ENCODE peak calls at places on chromosomes 4 and X, in eight cellular contexts. E is brain microvascular endothelial cell, Q is heart right ventricle, Z is choroid plexus epithelial cell, K is psoas muscle, Y is GM12865, I is endothelial cell, C is RWPE1. S is an unnamed sample.
A peak's percentile ranks its signal among the peaks of the same experiment; 100 is the strongest.

GRCh38 chrX:155938132-155938531 is 57.0 kb downstream of the VAMP7 start:
- DNase-seq in C (no peak), Y (peak; percentile 1), Z (no peak), I (no peak), E (no peak), K (no peak), Q (no peak), S (no peak)

GRCh38 chr4:159455675-159456235 is 352.9 kb downstream of the RAPGEF2 start:
- DNase-seq in C (peak; percentile 76), E (peak; percentile 62), Y (peak; percentile 33), Z (peak; percentile 69), I (peak; percentile 48), Q (peak; percentile 20), K (no peak), S (peak; percentile 36)

GRCh38 chrX:71228063-71228642 is 5.1 kb downstream of the GJB1 start:
- DNase-seq in K (no peak), E (no peak), Q (no peak), Y (no peak), I (no peak), Z (no peak), C (no peak), S (no peak)

GRCh38 chrX:137566746-137567473 is 983 bp downstream of the ZIC3 start:
- DNase-seq in Z (peak; percentile 64), K (no peak), E (no peak), I (no peak), Y (no peak), Q (no peak), C (no peak), S (no peak)

GRCh38 chrX:120145295-120145925 is 13.0 kb upstream of the RHOXF2 start:
- DNase-seq in K (no peak), E (no peak), Q (no peak), Z (no peak), I (no peak), Y (peak; percentile 5), C (no peak), S (no peak)

GRCh38 chr4:128484896-128485295 is 197.3 kb upstream of the PGRMC2 start:
- DNase-seq in Y (no peak), C (no peak), Z (no peak), I (no peak), K (no peak), E (no peak), Q (no peak), S (no peak)

GRCh38 chr4:140293979-140294378 is 79.5 kb upstream of the SCOC start:
- DNase-seq in C (no peak), Y (no peak), Q (no peak), E (no peak), Z (no peak), I (no peak), K (no peak), S (no peak)

GRCh38 chr4:1495416-1496115 is 89.3 kb upstream of the NKX1-1 start:
- DNase-seq in Q (no peak), I (no peak), E (no peak), Z (no peak), C (no peak), K (no peak), Y (no peak), S (no peak)

GRCh38 chrX:124413244-124413643 is 66.9 kb downstream of the SH2D1A start:
- DNase-seq in Q (no peak), K (no peak), C (no peak), Y (no peak), Z (no peak), I (no peak), E (no peak), S (no peak)

GRCh38 chr4:52051213-52051614 is at the start of gene SPATA18:
- DNase-seq in Q (peak; percentile 11), Z (peak; percentile 12), E (no peak), C (peak; percentile 32), Y (peak; percentile 9), I (peak; percentile 30), K (peak; percentile 41), S (peak; percentile 55)

GRCh38 chr4:171612907-171613306 is 200.3 kb upstream of the GALNTL6 start:
- DNase-seq in C (no peak), Z (no peak), Q (no peak), Y (no peak), E (no peak), K (no peak), I (no peak), S (no peak)

DNA sequence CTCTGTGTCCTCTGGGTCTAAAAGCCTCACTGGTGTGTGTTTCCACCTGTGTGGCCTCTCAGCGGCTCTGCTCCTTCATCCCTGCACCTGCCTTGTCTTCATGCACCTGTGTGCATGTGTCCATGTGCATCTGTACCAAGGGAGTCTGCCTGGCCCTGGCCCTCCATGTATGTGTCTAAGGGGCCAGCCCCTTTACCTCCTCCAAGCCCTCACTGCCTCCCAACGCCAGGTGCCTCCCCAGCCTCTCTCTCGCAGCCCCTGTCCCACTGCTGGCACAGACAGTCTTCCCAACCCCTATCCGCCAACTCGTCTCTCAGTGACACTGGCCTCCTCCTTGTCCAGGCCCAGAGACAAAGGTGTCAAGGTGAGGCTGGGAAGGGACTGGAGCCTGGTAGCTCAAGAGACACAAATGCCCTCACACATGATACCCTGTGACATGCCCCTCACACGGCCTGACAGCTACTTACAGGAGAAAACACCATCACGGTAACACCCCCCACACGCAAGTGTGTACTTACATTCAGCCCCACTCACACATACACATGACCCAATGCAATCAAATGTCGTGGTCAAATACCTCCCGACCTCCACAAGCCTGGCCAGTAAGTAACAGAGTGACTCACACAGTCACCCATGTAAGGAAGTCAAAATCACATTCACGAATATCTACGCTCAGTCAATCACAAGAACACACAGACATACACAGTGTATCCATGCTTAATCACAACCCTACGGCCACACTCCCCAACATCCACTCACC is 11.4 kb downstream of the L1CAM start:
- DNase-seq in Q (no peak), Y (no peak), Z (no peak), E (no peak), I (no peak), K (no peak), C (no peak), S (no peak)
- TF ChIP-seq CTCF in Q (no peak), Y (no peak), Z (no peak), E (no peak), I (no peak), K (no peak), C (no peak), S (no peak)

GRCh38 chr4:39814403-39815185 is 116.7 kb downstream of the UBE2K start:
- DNase-seq in K (no peak), Y (peak; percentile 22), E (peak; percentile 5), Z (peak; percentile 44), I (no peak), Q (no peak), C (peak; percentile 30), S (peak; percentile 25)

GRCh38 chr4:39808231-39808749 is 110.4 kb downstream of the UBE2K start:
- DNase-seq in Y (no peak), E (no peak), C (no peak), K (no peak), I (no peak), Q (no peak), Z (no peak), S (no peak)

GRCh38 chr4:39812500-39812899 is 114.6 kb downstream of the UBE2K start:
- DNase-seq in E (no peak), Z (no peak), Q (no peak), I (no peak), K (no peak), C (no peak), Y (no peak), S (no peak)
- TF ChIP-seq CTCF in E (no peak), Z (no peak), Q (no peak), I (no peak), K (no peak), C (no peak), Y (no peak), S (no peak)

GRCh38 chr4:53507058-53507457 is 84.2 kb downstream of the LNX1 start:
- DNase-seq in E (no peak), I (no peak), Y (no peak), Q (no peak), K (no peak), C (no peak), Z (no peak), S (no peak)

GRCh38 chr4:53507671-53508286 is 83.5 kb downstream of the LNX1 start:
- DNase-seq in Z (peak; percentile 91), K (peak; percentile 74), Q (peak; percentile 72), Y (peak; percentile 3), C (no peak), I (no peak), E (peak; percentile 49), S (peak; percentile 25)

GRCh38 chr4:53508446-53508845 is 82.8 kb downstream of the LNX1 start:
- DNase-seq in K (no peak), C (no peak), Q (no peak), E (peak; percentile 68), Z (peak; percentile 58), I (no peak), Y (peak; percentile 7), S (peak; percentile 76)

GRCh38 chr4:53510316-53510715 is 81.0 kb downstream of the LNX1 start:
- DNase-seq in E (no peak), C (no peak), Y (no peak), K (no peak), Z (no peak), Q (no peak), I (no peak), S (peak; percentile 45)

DNA sequence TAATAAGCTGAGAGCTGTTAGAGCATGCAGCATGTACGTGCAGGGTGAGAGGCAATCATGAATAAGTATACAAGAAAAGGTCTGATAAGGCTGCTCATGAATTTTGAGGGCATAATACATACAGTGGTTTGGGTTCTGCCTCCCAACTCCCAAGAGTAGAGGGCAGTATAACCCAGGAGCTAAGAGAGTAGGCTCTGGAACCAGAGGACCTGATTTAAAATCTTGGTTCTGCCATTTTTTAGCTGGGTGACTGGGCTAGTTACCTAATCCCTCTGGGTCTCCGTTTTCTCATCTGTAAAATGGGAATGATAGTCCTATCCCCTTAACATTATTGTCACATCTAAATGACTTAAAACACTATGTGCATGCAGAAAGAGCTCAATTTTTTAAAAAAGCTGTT is 85.3 kb downstream of the LNX1 start:
- DNase-seq in I (no peak), K (no peak), Q (no peak), C (no peak), E (peak; percentile 24), Y (no peak), Z (peak; percentile 63), S (no peak)
- TF ChIP-seq CTCF in I (no peak), K (no peak), Q (no peak), C (no peak), E (peak; percentile 59), Y (no peak), Z (peak; percentile 66), S (peak; percentile 26)

GRCh38 chrX:153569475-153569874 is 29.5 kb downstream of the CCNQ start:
- DNase-seq in K (no peak), Z (no peak), C (no peak), E (no peak), Q (no peak), I (no peak), Y (no peak), S (no peak)

GRCh38 chrX:153572601-153573000 is 26.3 kb downstream of the CCNQ start:
- DNase-seq in K (no peak), I (no peak), Y (no peak), Z (no peak), C (no peak), Q (no peak), E (no peak), S (no peak)

GRCh38 chrX:153571159-153571908 is 27.6 kb downstream of the CCNQ start:
- DNase-seq in E (no peak), Y (no peak), I (no peak), C (no peak), Q (no peak), K (no peak), Z (no peak), S (no peak)

GRCh38 chrX:153565996-153566580 is 32.9 kb downstream of the CCNQ start:
- DNase-seq in I (no peak), Z (no peak), Q (no peak), Y (no peak), E (no peak), K (no peak), C (no peak), S (no peak)

GRCh38 chrX:153568612-153569011 is 30.3 kb downstream of the CCNQ start:
- DNase-seq in Z (no peak), C (no peak), E (no peak), I (no peak), Y (peak; percentile 3), K (no peak), Q (no peak), S (no peak)
- TF ChIP-seq CTCF in Z (peak; percentile 9), C (no peak), E (peak; percentile 19), I (no peak), Y (peak; percentile 10), K (no peak), Q (no peak), S (no peak)